ENCODE peak calls at places on chromosomes 6 and 20, in eight cellular contexts. K is activated T-helper 1 cell treated with anti-CD3 and anti-CD28 coated beads, Interleukin-2, amount 50 U/mL, for 16 hours; V is B cell; L is IMR-90; I is fibroblast of mammary gland; W is NCI-H1105; J is GOT3; P is MM.1S. X is an unnamed sample.

GRCh38 chr6:119626884-119627619 is 277.5 kb upstream of the MAN1A1 start:
- DNase-seq in K (no peak), V (no peak), L (no peak), I (no peak), W (no peak), J (no peak), P (no peak), X (no peak)

GRCh38 chr20:43863330-43863729 is 51.3 kb upstream of the TOX2 start:
- DNase-seq in K (no peak), V (no peak), L (no peak), I (no peak), W (no peak), J (no peak), P (no peak), X (no peak)

GRCh38 chr20:60340232-60340631 is 382.0 kb downstream of the CDH26 start:
- DNase-seq in K (no peak), V (no peak), L (no peak), I (no peak), W (no peak), J (no peak), P (no peak), X (no peak)

GRCh38 chr6:129645371-129646139 is 64.4 kb downstream of the ARHGAP18 start:
- DNase-seq in K (no peak), V (no peak), L (no peak), I (peak; percentile 22), W (no peak), J (no peak), P (no peak), X (no peak)

GRCh38 chr6:130794010-130794675 is 33.1 kb upstream of the SMLR1 start:
- DNase-seq in K (no peak), V (no peak), L (no peak), I (no peak), W (no peak), J (no peak), P (no peak), X (no peak)

GRCh38 chr20:44115762-44116644 is 71.0 kb downstream of the JPH2 start:
- DNase-seq in K (no peak), V (no peak), L (no peak), I (peak; percentile 22), W (no peak), J (no peak), P (no peak), X (no peak)

GRCh38 chr6:43797919-43798318 is 27.9 kb downstream of the VEGFA start:
- DNase-seq in K (no peak), V (no peak), L (no peak), I (no peak), W (no peak), J (no peak), P (no peak), X (no peak)

GRCh38 chr20:6993526-6993925 is 226.0 kb downstream of the BMP2 start:
- DNase-seq in K (no peak), V (no peak), L (no peak), I (no peak), W (no peak), J (no peak), P (no peak), X (no peak)

GRCh38 chr6:35049885-35050284 is 91.3 kb downstream of the TCP11 start:
- DNase-seq in K (no peak), V (no peak), L (peak; percentile 93), I (peak; percentile 77), W (no peak), J (no peak), P (no peak), X (no peak)

GRCh38 chr6:64890609-64891008 is 816.4 kb downstream of the EYS start:
- DNase-seq in K (no peak), V (no peak), L (peak; percentile 47), I (peak; percentile 1), W (no peak), J (no peak), P (no peak), X (no peak)

GRCh38 chr20:17614176-17614811 is 44.4 kb downstream of the DSTN start:
- DNase-seq in K (no peak), V (peak; percentile 4), L (peak; percentile 31), I (peak; percentile 56), W (no peak), J (no peak), P (no peak), X (no peak)

GRCh38 chr20:1934578-1935573 is 39.7 kb downstream of the SIRPA start:
- DNase-seq in K (no peak), V (no peak), L (peak; percentile 78), I (peak; percentile 97), W (no peak), J (peak; percentile 86), P (no peak), X (no peak)